ENCODE peak calls at places on chromosomes 1 and 21, in four cellular contexts. H is fibroblast of pulmonary artery, F is GM04504, W is psoas muscle. T is an unnamed sample.

GRCh38 chr1:228101994-228102790 is 933 bp downstream of the C1orf35 start:
- DNase-seq in H (peak), F (no peak), W (peak), T (peak)

GRCh38 chr1:204457665-204458064 is 36.9 kb downstream of the PIK3C2B start:
- DNase-seq in H (no peak), F (no peak), W (no peak), T (no peak)

GRCh38 chr1:98049370-98050115 is 128.7 kb upstream of the DPYD start:
- DNase-seq in H (no peak), F (no peak), W (no peak), T (no peak)

GRCh38 chr1:31987231-31987630 is 26.4 kb upstream of the KHDRBS1 start:
- DNase-seq in H (no peak), F (no peak), W (no peak), T (no peak)

GRCh38 chr1:69315416-69315815 is 252.3 kb upstream of the LRRC7 start:
- DNase-seq in H (no peak), F (no peak), W (no peak), T (no peak)

GRCh38 chr1:206633708-206634121 is 1.6 kb upstream of the DYRK3 start:
- DNase-seq in H (peak), F (peak), W (no peak), T (peak)

GRCh38 chr1:47438321-47439150 is 692 bp downstream of the FOXD2 start:
- DNase-seq in H (no peak), F (no peak), W (no peak), T (no peak)

GRCh38 chr1:116066868-116067563 is 44.2 kb upstream of the MAB21L3 start:
- DNase-seq in H (peak), F (peak), W (no peak), T (peak)

GRCh38 chr1:93447481-93448291 is at the start of gene FNBP1L:
- DNase-seq in H (peak), F (no peak), W (peak), T (peak)

GRCh38 chr1:198523183-198523942 is 17.1 kb downstream of the ATP6V1G3 start:
- DNase-seq in H (no peak), F (no peak), W (no peak), T (no peak)

GRCh38 chr1:7555391-7556185 is 215.5 kb upstream of the VAMP3 start:
- DNase-seq in H (no peak), F (no peak), W (peak), T (peak)

GRCh38 chr1:197862671-197863070 is 39.8 kb upstream of the C1orf53 start:
- DNase-seq in H (no peak), F (no peak), W (no peak), T (peak)

GRCh38 chr1:246608616-246609376 is 42.5 kb downstream of the CNST start:
- DNase-seq in H (peak), F (peak), W (peak), T (peak)

GRCh38 chr1:235953801-235954200 is 87.1 kb upstream of the LYST start:
- DNase-seq in H (peak), F (peak), W (no peak), T (peak)

GRCh38 chr1:204202481-204202880 is 6.2 kb upstream of the KISS1 start:
- DNase-seq in H (no peak), F (no peak), W (no peak), T (no peak)

GRCh38 chr1:232553809-232554208 is 76.1 kb downstream of the SIPA1L2 start:
- DNase-seq in H (peak), F (no peak), W (no peak), T (no peak)

GRCh38 chr1:45499415-45499769 is 481 bp downstream of the CCDC163 start:
- DNase-seq in H (no peak), F (no peak), W (no peak), T (peak)

GRCh38 chr1:98422821-98423220 is 238.7 kb upstream of the SNX7 start:
- DNase-seq in H (no peak), F (peak), W (no peak), T (no peak)

GRCh38 chr1:47205918-47206317 is 16.1 kb upstream of the PDZK1IP1 start:
- DNase-seq in H (no peak), F (no peak), W (no peak), T (no peak)

GRCh38 chr1:26038904-26039303 is 7.0 kb downstream of the SLC30A2 start:
- DNase-seq in H (no peak), F (no peak), W (no peak), T (no peak)

GRCh38 chr1:90761781-90762589 is 44.9 kb upstream of the BARHL2 start:
- DNase-seq in H (no peak), F (no peak), W (no peak), T (peak)

GRCh38 chr1:243739335-243740003 is 110.6 kb downstream of the AKT3 start:
- DNase-seq in H (peak), F (no peak), W (no peak), T (no peak)

GRCh38 chr1:115340879-115341278 is 2.8 kb upstream of the NGF start:
- DNase-seq in H (no peak), F (no peak), W (no peak), T (no peak)

GRCh38 chr1:163875214-163875926 is 553.6 kb downstream of the NUF2 start:
- DNase-seq in H (peak), F (peak), W (peak), T (no peak)

GRCh38 chr1:113913312-113913668 is 8.2 kb downstream of the DCLRE1B start:
- DNase-seq in H (no peak), F (no peak), W (no peak), T (no peak)

GRCh38 chr1:206550446-206550845 is 43.1 kb downstream of the RASSF5 start:
- DNase-seq in H (peak), F (no peak), W (no peak), T (no peak)

GRCh38 chr1:12201343-12202189 is 28.3 kb upstream of the VPS13D start:
- DNase-seq in H (no peak), F (no peak), W (no peak), T (no peak)

GRCh38 chr1:7221823-7222462 is 436.7 kb downstream of the CAMTA1 start:
- DNase-seq in H (no peak), F (no peak), W (no peak), T (no peak)

GRCh38 chr1:35885961-35886558 is 3.1 kb downstream of the AGO1 start:
- DNase-seq in H (no peak), F (no peak), W (no peak), T (no peak)

GRCh38 chr1:67175713-67176112 is 9.5 kb downstream of the IL23R start:
- DNase-seq in H (no peak), F (no peak), W (no peak), T (no peak)

GRCh38 chr1:203048555-203049051 is 22.3 kb downstream of the PPFIA4 start:
- DNase-seq in H (no peak), F (no peak), W (no peak), T (no peak)

GRCh38 chr1:205179842-205180241 is 31.7 kb downstream of the DSTYK start:
- DNase-seq in H (peak), F (no peak), W (no peak), T (no peak)

GRCh38 chr1:69947837-69948236 is 257.5 kb downstream of the LRRC40 start:
- DNase-seq in H (no peak), F (no peak), W (no peak), T (peak)

GRCh38 chr1:183417691-183418491 is at the start of gene NMNAT2:
- DNase-seq in H (peak), F (no peak), W (peak), T (no peak)

GRCh38 chr1:35345439-35345981 is 77.0 kb downstream of the ZMYM4 start:
- DNase-seq in H (peak), F (no peak), W (no peak), T (no peak)

GRCh38 chr1:32706491-32706890 is 3.9 kb upstream of the SYNC start:
- DNase-seq in H (no peak), F (no peak), W (peak), T (no peak)

GRCh38 chr21:46316708-46317324 is 6.9 kb downstream of the C21orf58 start:
- DNase-seq in H (no peak), F (no peak), W (no peak), T (no peak)

GRCh38 chr1:218401896-218402770 is 57.0 kb downstream of the TGFB2 start:
- DNase-seq in H (no peak), F (no peak), W (no peak), T (no peak)

T was measured in mammary epithelial cell.